ENCODE peak calls at places on chromosomes 2 and 18, in six cellular contexts. One of them, this sample, is unnamed.
A peak's percentile ranks its signal among the peaks of the same experiment; 100 is the strongest.

GRCh38 chr2:85468704-85469349 is 50.3 kb downstream of the SH2D6 start:
- DNase-seq in cerebellum: no peak
- DNase-seq in hypothalamus: no peak
- DNase-seq in cardiac muscle cell: peak; percentile 42
- DNase-seq in PC-3: peak; percentile 95
- DNase-seq in SK-N-DZ: no peak
- DNase-seq in this sample: no peak

GRCh38 chr2:129744649-129745048 is 234.8 kb upstream of the RAB6C start:
- DNase-seq in hypothalamus: no peak
- DNase-seq in cardiac muscle cell: no peak
- DNase-seq in PC-3: no peak
- DNase-seq in cerebellum: no peak
- DNase-seq in SK-N-DZ: no peak
- DNase-seq in this sample: no peak

GRCh38 chr2:104852161-104852689 is 1.7 kb upstream of the POU3F3 start:
- DNase-seq in cerebellum: no peak
- DNase-seq in SK-N-DZ: no peak
- DNase-seq in PC-3: no peak
- DNase-seq in hypothalamus: no peak
- DNase-seq in cardiac muscle cell: peak; percentile 57
- DNase-seq in this sample: peak; percentile 55

GRCh38 chr18:12032786-12033642 is 51.7 kb downstream of the IMPA2 start:
- DNase-seq in cerebellum: no peak
- DNase-seq in hypothalamus: no peak
- DNase-seq in cardiac muscle cell: no peak
- DNase-seq in PC-3: peak; percentile 18
- DNase-seq in SK-N-DZ: no peak
- DNase-seq in this sample: no peak

GRCh38 chr2:98572211-98572610 is 36.1 kb downstream of the COA5 start:
- DNase-seq in PC-3: no peak
- DNase-seq in cardiac muscle cell: no peak
- DNase-seq in SK-N-DZ: no peak
- DNase-seq in hypothalamus: no peak
- DNase-seq in cerebellum: no peak
- DNase-seq in this sample: no peak

GRCh38 chr2:155382781-155383180 is 684.3 kb downstream of the KCNJ3 start:
- DNase-seq in cardiac muscle cell: no peak
- DNase-seq in cerebellum: peak; percentile 7
- DNase-seq in hypothalamus: no peak
- DNase-seq in SK-N-DZ: peak; percentile 3
- DNase-seq in PC-3: no peak
- DNase-seq in this sample: no peak

GRCh38 chr2:201228912-201229290 is 31.4 kb upstream of the CASP8 start:
- DNase-seq in PC-3: no peak
- DNase-seq in cardiac muscle cell: no peak
- DNase-seq in SK-N-DZ: no peak
- DNase-seq in cerebellum: no peak
- DNase-seq in hypothalamus: no peak
- DNase-seq in this sample: no peak

GRCh38 chr2:137964066-137964858 is at the start of gene HNMT:
- DNase-seq in cardiac muscle cell: peak; percentile 45
- DNase-seq in hypothalamus: no peak
- DNase-seq in cerebellum: no peak
- DNase-seq in SK-N-DZ: peak; percentile 87
- DNase-seq in PC-3: peak; percentile 84
- DNase-seq in this sample: peak; percentile 89

GRCh38 chr18:2905802-2906521 is 59.2 kb downstream of the EMILIN2 start:
- DNase-seq in cardiac muscle cell: no peak
- DNase-seq in SK-N-DZ: no peak
- DNase-seq in cerebellum: no peak
- DNase-seq in PC-3: peak; percentile 68
- DNase-seq in hypothalamus: no peak
- DNase-seq in this sample: no peak

GRCh38 chr2:143686585-143687164 is 557.5 kb downstream of the ARHGAP15 start:
- DNase-seq in PC-3: peak; percentile 74
- DNase-seq in cardiac muscle cell: peak; percentile 57
- DNase-seq in SK-N-DZ: peak; percentile 33
- DNase-seq in cerebellum: peak; percentile 1
- DNase-seq in hypothalamus: no peak
- DNase-seq in this sample: no peak

GRCh38 chr2:225735844-225736243 is 336.3 kb downstream of the NYAP2 start:
- DNase-seq in cerebellum: no peak
- DNase-seq in PC-3: peak; percentile 95
- DNase-seq in hypothalamus: no peak
- DNase-seq in SK-N-DZ: no peak
- DNase-seq in cardiac muscle cell: no peak
- DNase-seq in this sample: no peak

GRCh38 chr18:64017870-64018269 is 48.0 kb downstream of the SERPINB8 start:
- DNase-seq in cerebellum: peak; percentile 3
- DNase-seq in hypothalamus: no peak
- DNase-seq in cardiac muscle cell: peak; percentile 41
- DNase-seq in PC-3: peak; percentile 60
- DNase-seq in SK-N-DZ: peak; percentile 10
- DNase-seq in this sample: no peak

GRCh38 chr2:209121691-209122090 is 302.2 kb upstream of the MAP2 start:
- DNase-seq in hypothalamus: no peak
- DNase-seq in cerebellum: no peak
- DNase-seq in cardiac muscle cell: no peak
- DNase-seq in PC-3: no peak
- DNase-seq in SK-N-DZ: no peak
- DNase-seq in this sample: no peak

GRCh38 chr2:45212953-45213635 is 203.8 kb upstream of the SIX2 start:
- DNase-seq in cardiac muscle cell: peak; percentile 12
- DNase-seq in hypothalamus: no peak
- DNase-seq in PC-3: no peak
- DNase-seq in SK-N-DZ: no peak
- DNase-seq in cerebellum: no peak
- DNase-seq in this sample: no peak

GRCh38 chr18:74896390-74896991 is 298.8 kb downstream of the ZNF407 start:
- DNase-seq in SK-N-DZ: peak; percentile 41
- DNase-seq in PC-3: peak; percentile 73
- DNase-seq in hypothalamus: no peak
- DNase-seq in cerebellum: peak; percentile 53
- DNase-seq in cardiac muscle cell: peak; percentile 62
- DNase-seq in this sample: peak; percentile 24

GRCh38 chr2:31275976-31276375 is 42.0 kb downstream of the EHD3 start:
- DNase-seq in PC-3: no peak
- DNase-seq in cardiac muscle cell: no peak
- DNase-seq in hypothalamus: no peak
- DNase-seq in cerebellum: no peak
- DNase-seq in SK-N-DZ: no peak
- DNase-seq in this sample: no peak

GRCh38 chr2:170679607-170680079 is 35.5 kb upstream of the SP5 start:
- DNase-seq in hypothalamus: no peak
- DNase-seq in SK-N-DZ: no peak
- DNase-seq in PC-3: peak; percentile 48
- DNase-seq in cerebellum: no peak
- DNase-seq in cardiac muscle cell: peak; percentile 37
- DNase-seq in this sample: no peak

GRCh38 chr2:209431701-209432100 is 7.9 kb downstream of the MAP2 start:
- DNase-seq in SK-N-DZ: no peak
- DNase-seq in PC-3: peak; percentile 96
- DNase-seq in hypothalamus: no peak
- DNase-seq in cerebellum: no peak
- DNase-seq in cardiac muscle cell: no peak
- DNase-seq in this sample: no peak

GRCh38 chr2:176130917-176131616 is 1.6 kb downstream of the HOXD8 start:
- DNase-seq in hypothalamus: no peak
- DNase-seq in SK-N-DZ: no peak
- DNase-seq in cardiac muscle cell: no peak
- DNase-seq in PC-3: no peak
- DNase-seq in cerebellum: no peak
- DNase-seq in this sample: no peak

GRCh38 chr2:60550151-60550983 is 3.1 kb downstream of the BCL11A start:
- DNase-seq in cerebellum: peak; percentile 31
- DNase-seq in hypothalamus: no peak
- DNase-seq in SK-N-DZ: peak; percentile 86
- DNase-seq in cardiac muscle cell: peak; percentile 90
- DNase-seq in PC-3: peak; percentile 85
- DNase-seq in this sample: peak; percentile 84

GRCh38 chr2:222610746-222611145 is 45.1 kb downstream of the FARSB start:
- DNase-seq in PC-3: no peak
- DNase-seq in cerebellum: peak; percentile 17
- DNase-seq in cardiac muscle cell: peak; percentile 35
- DNase-seq in hypothalamus: no peak
- DNase-seq in SK-N-DZ: no peak
- DNase-seq in this sample: peak; percentile 58

GRCh38 chr2:234643407-234643806 is 146.5 kb upstream of the ARL4C start:
- DNase-seq in cardiac muscle cell: no peak
- DNase-seq in PC-3: no peak
- DNase-seq in cerebellum: no peak
- DNase-seq in hypothalamus: no peak
- DNase-seq in SK-N-DZ: no peak
- DNase-seq in this sample: no peak

GRCh38 chr2:157747695-157748370 is 119.2 kb upstream of the ACVR1C start:
- DNase-seq in PC-3: no peak
- DNase-seq in cerebellum: no peak
- DNase-seq in cardiac muscle cell: no peak
- DNase-seq in hypothalamus: no peak
- DNase-seq in SK-N-DZ: no peak
- DNase-seq in this sample: no peak

GRCh38 chr2:173792166-173792565 is 173.0 kb downstream of the SP3 start:
- DNase-seq in cerebellum: no peak
- DNase-seq in PC-3: no peak
- DNase-seq in cardiac muscle cell: no peak
- DNase-seq in SK-N-DZ: no peak
- DNase-seq in hypothalamus: no peak
- DNase-seq in this sample: no peak

GRCh38 chr2:225009768-225010167 is 32.5 kb downstream of the DOCK10 start:
- DNase-seq in PC-3: peak; percentile 80
- DNase-seq in cerebellum: no peak
- DNase-seq in SK-N-DZ: no peak
- DNase-seq in cardiac muscle cell: no peak
- DNase-seq in hypothalamus: no peak
- DNase-seq in this sample: no peak

GRCh38 chr18:9943311-9943710 is 29.5 kb downstream of the VAPA start:
- DNase-seq in SK-N-DZ: no peak
- DNase-seq in PC-3: no peak
- DNase-seq in hypothalamus: no peak
- DNase-seq in cerebellum: no peak
- DNase-seq in cardiac muscle cell: no peak
- DNase-seq in this sample: no peak